ENCODE peak calls at places on chromosomes 11 and 22, in seven cellular contexts. D is NAMALWA, O is fibroblast of villous mesenchyme, P is putamen, G is EL, Y is Right ventricle myocardium superior, B is AG04449. R is an unnamed sample.

GRCh38 chr22:22735695-22736611 is 91.5 kb downstream of the GGTLC2 start:
- DNase-seq in O (no peak), Y (no peak), P (no peak), G (no peak), B (no peak), D (no peak), R (no peak)

GRCh38 chr11:65856689-65857499 is 1.1 kb downstream of the CFL1 start:
- DNase-seq in Y (peak), P (peak), O (peak), B (no peak), G (peak), D (peak), R (peak)

GRCh38 chr11:67033661-67034166 is 10.8 kb downstream of the SYT12 start:
- DNase-seq in D (no peak), G (peak), Y (no peak), B (peak), O (peak), P (peak), R (no peak)

GRCh38 chr11:109236696-109237095 is 185.3 kb upstream of the C11orf87 start:
- DNase-seq in G (no peak), Y (no peak), P (no peak), D (no peak), O (no peak), B (no peak), R (no peak)

GRCh38 chr11:17972987-17973386 is 39.9 kb downstream of the SERGEF start:
- DNase-seq in O (peak), D (peak), P (peak), Y (peak), B (peak), G (peak), R (peak)

GRCh38 chr22:47090591-47091240 is 328.3 kb downstream of the TBC1D22A start:
- DNase-seq in D (no peak), O (peak), P (no peak), B (no peak), Y (no peak), G (peak), R (peak)

GRCh38 chr11:44631831-44632230 is 66.4 kb downstream of the CD82 start:
- DNase-seq in O (no peak), Y (peak), D (no peak), B (no peak), G (no peak), P (no peak), R (no peak)

GRCh38 chr11:57597461-57597892 is at the start of gene SERPING1:
- DNase-seq in P (no peak), G (no peak), O (peak), D (no peak), Y (peak), B (no peak), R (no peak)

GRCh38 chr22:32079110-32080089 is 36.3 kb downstream of the SLC5A1 start:
- DNase-seq in D (no peak), P (no peak), O (peak), Y (no peak), B (peak), G (peak), R (no peak)

GRCh38 chr11:132078677-132079076 is 708.3 kb downstream of the NTM start:
- DNase-seq in D (no peak), G (no peak), O (no peak), Y (no peak), P (no peak), B (no peak), R (no peak)

GRCh38 chr11:118304227-118304808 is at the start of gene CD3E:
- DNase-seq in O (no peak), P (no peak), D (no peak), G (no peak), Y (no peak), B (no peak), R (no peak)

GRCh38 chr11:122491486-122491885 is 164.0 kb upstream of the UBASH3B start:
- DNase-seq in P (no peak), Y (no peak), D (no peak), B (no peak), G (peak), O (peak), R (no peak)

GRCh38 chr22:43996170-43996980 is 27.7 kb upstream of the PARVB start:
- DNase-seq in D (no peak), G (no peak), B (no peak), Y (peak), P (no peak), O (no peak), R (no peak)

GRCh38 chr22:40803292-40803691 is 15.9 kb downstream of the SLC25A17 start:
- DNase-seq in P (no peak), Y (no peak), D (no peak), B (no peak), G (no peak), O (peak), R (no peak)

GRCh38 chr22:22403306-22403705 is 105.2 kb downstream of the ZNF280B start:
- DNase-seq in P (no peak), B (no peak), O (no peak), G (no peak), Y (no peak), D (no peak), R (no peak)

GRCh38 chr11:68039526-68040086 is 781 bp downstream of the TCIRG1 start:
- DNase-seq in B (no peak), O (no peak), G (peak), P (no peak), D (no peak), Y (no peak), R (no peak)

GRCh38 chr11:8584511-8584910 is 9.5 kb downstream of the STK33 start:
- DNase-seq in G (no peak), B (no peak), Y (no peak), P (no peak), O (no peak), D (no peak), R (no peak)

GRCh38 chr11:34234086-34234740 is 123.6 kb downstream of the ABTB2 start:
- DNase-seq in O (peak), G (peak), Y (no peak), D (peak), B (no peak), P (no peak), R (no peak)

GRCh38 chr11:129620705-129621104 is 194.9 kb upstream of the TMEM45B start:
- DNase-seq in D (no peak), G (no peak), O (no peak), B (no peak), Y (no peak), P (no peak), R (no peak)

GRCh38 chr11:76120513-76121081 is 85.7 kb downstream of the WNT11 start:
- DNase-seq in O (peak), D (no peak), P (no peak), B (no peak), Y (no peak), G (no peak), R (peak)

GRCh38 chr11:17598700-17599459 is 51.8 kb downstream of the OTOG start:
- DNase-seq in B (peak), Y (peak), G (peak), O (peak), D (peak), P (peak), R (peak)

GRCh38 chr22:38136607-38137006 is 26.1 kb upstream of the BAIAP2L2 start:
- DNase-seq in G (no peak), Y (no peak), P (no peak), D (no peak), O (no peak), B (no peak), R (no peak)

GRCh38 chr11:29629281-29629680 is 387.5 kb downstream of the KCNA4 start:
- DNase-seq in B (no peak), P (no peak), G (no peak), O (no peak), Y (no peak), D (no peak), R (no peak)

GRCh38 chr22:29391546-29391945 is 3.2 kb upstream of the AP1B1 start:
- DNase-seq in G (no peak), D (no peak), O (no peak), B (no peak), P (no peak), Y (no peak), R (no peak)

GRCh38 chr11:73249304-73249703 is 22.8 kb upstream of the P2RY6 start:
- DNase-seq in Y (no peak), D (peak), O (no peak), G (no peak), B (no peak), P (no peak), R (no peak)

GRCh38 chr11:47533690-47534135 is 19.2 kb downstream of the CELF1 start:
- DNase-seq in O (peak), G (peak), Y (no peak), P (no peak), B (peak), D (no peak), R (no peak)

GRCh38 chr11:7020183-7020917 is at the start of the genes NLRP14 and ZNF214:
- DNase-seq in P (peak), O (peak), B (peak), G (peak), Y (peak), D (no peak), R (peak)

GRCh38 chr11:125201525-125202121 is 37.1 kb downstream of the PKNOX2 start:
- DNase-seq in G (no peak), B (no peak), O (no peak), Y (no peak), D (no peak), P (no peak), R (peak)

GRCh38 chr11:66283461-66284105 is 5.4 kb downstream of the YIF1A start:
- DNase-seq in O (no peak), D (no peak), P (no peak), Y (no peak), G (no peak), B (no peak), R (no peak)

GRCh38 chr22:38872172-38872830 is at the start of gene CBX6:
- DNase-seq in P (peak), B (no peak), G (peak), D (peak), O (peak), Y (peak), R (peak)

GRCh38 chr22:32996702-32997101 is 61.5 kb downstream of the SYN3 start:
- DNase-seq in B (no peak), D (no peak), P (no peak), Y (peak), O (peak), G (peak), R (no peak)

GRCh38 chr11:31005202-31005601 is 364.3 kb downstream of the DCDC1 start:
- DNase-seq in D (no peak), O (no peak), B (no peak), P (no peak), G (no peak), Y (no peak), R (no peak)

GRCh38 chr11:1844221-1845094 is 5.7 kb downstream of the TNNI2 start:
- DNase-seq in Y (peak), G (no peak), D (no peak), B (no peak), O (peak), P (no peak), R (no peak)

GRCh38 chr11:94120946-94121345 is 7.7 kb upstream of the PANX1 start:
- DNase-seq in G (peak), D (no peak), P (no peak), Y (no peak), B (no peak), O (no peak), R (no peak)

GRCh38 chr22:28435271-28435825 is 244.3 kb downstream of the TTC28 start:
- DNase-seq in P (no peak), O (no peak), D (no peak), Y (peak), B (no peak), G (no peak), R (no peak)

GRCh38 chr11:12534549-12534948 is 139.7 kb upstream of the TEAD1 start:
- DNase-seq in B (no peak), D (no peak), G (no peak), O (no peak), P (no peak), Y (no peak), R (no peak)

R was measured in neuronal stem cell.